ENCODE peak calls at places on chromosome 2, in five cellular contexts. G, E, N, S and X are unnamed samples.

GRCh38 chr2:183359867-183360266 is 235.6 kb downstream of the NUP35 start:
- DNase-seq in G (peak; percentile 8), E (no peak), N (no peak), S (no peak), X (peak; percentile 48)

GRCh38 chr2:137287934-137288639 is 522.7 kb downstream of the THSD7B start:
- DNase-seq in G (no peak), E (no peak), N (no peak), S (no peak), X (no peak)

GRCh38 chr2:190607014-190607597 is 41.8 kb upstream of the NAB1 start:
- DNase-seq in G (peak; percentile 60), E (no peak), N (peak; percentile 61), S (peak; percentile 15), X (no peak)

GRCh38 chr2:74206180-74206688 is 7.8 kb downstream of the MTHFD2 start:
- DNase-seq in G (no peak), E (no peak), N (no peak), S (peak; percentile 33), X (peak; percentile 76)

GRCh38 chr2:157393350-157393749 is 50.5 kb downstream of the CYTIP start:
- DNase-seq in G (no peak), E (no peak), N (no peak), S (no peak), X (no peak)

GRCh38 chr2:20660506-20660905 is 6.4 kb upstream of the GDF7 start:
- DNase-seq in G (no peak), E (no peak), N (no peak), S (no peak), X (no peak)

GRCh38 chr2:150542692-150543091 is 55.2 kb upstream of the RND3 start:
- DNase-seq in G (no peak), E (no peak), N (no peak), S (no peak), X (no peak)

GRCh38 chr2:18966131-18966530 is 376.8 kb upstream of the NT5C1B start:
- DNase-seq in G (no peak), E (no peak), N (no peak), S (no peak), X (no peak)

GRCh38 chr2:132991464-132992045 is 321.6 kb upstream of the LYPD1 start:
- DNase-seq in G (no peak), E (no peak), N (no peak), S (no peak), X (no peak)

GRCh38 chr2:72104821-72105588 is 42.7 kb downstream of the CYP26B1 start:
- DNase-seq in G (no peak), E (peak; percentile 15), N (no peak), S (no peak), X (no peak)

GRCh38 chr2:205692095-205692494 is 9.8 kb downstream of the NRP2 start:
- DNase-seq in G (no peak), E (no peak), N (no peak), S (no peak), X (no peak)

GRCh38 chr2:50582164-50582563 is 449.8 kb downstream of the NRXN1 start:
- DNase-seq in G (no peak), E (no peak), N (no peak), S (no peak), X (no peak)

GRCh38 chr2:213246665-213247281 is 37.5 kb upstream of the SPAG16 start:
- DNase-seq in G (peak; percentile 47), E (peak; percentile 48), N (peak; percentile 58), S (peak; percentile 11), X (peak; percentile 54)

GRCh38 chr2:168192839-168193616 is 54.4 kb downstream of the STK39 start:
- DNase-seq in G (no peak), E (no peak), N (no peak), S (no peak), X (peak; percentile 34)

GRCh38 chr2:182920631-182921056 is 54.2 kb upstream of the FRZB start:
- DNase-seq in G (no peak), E (no peak), N (no peak), S (no peak), X (no peak)

GRCh38 chr2:165044505-165045303 is 89.4 kb upstream of the SLC38A11 start:
- DNase-seq in G (no peak), E (no peak), N (no peak), S (no peak), X (no peak)

GRCh38 chr2:205852457-205852856 is 170.2 kb downstream of the NRP2 start:
- DNase-seq in G (no peak), E (no peak), N (no peak), S (no peak), X (no peak)

GRCh38 chr2:127107622-127107999 is 657 bp upstream of the BIN1 start:
- DNase-seq in G (peak; percentile 33), E (no peak), N (peak; percentile 63), S (no peak), X (no peak)

GRCh38 chr2:99836670-99837069 is 305.7 kb downstream of the AFF3 start:
- DNase-seq in G (no peak), E (no peak), N (no peak), S (no peak), X (no peak)

GRCh38 chr2:24809316-24810007 is 16.2 kb downstream of the CENPO start:
- DNase-seq in G (no peak), E (peak; percentile 49), N (no peak), S (no peak), X (no peak)

GRCh38 chr2:241563981-241564595 is 5.5 kb downstream of the BOK start:
- DNase-seq in G (no peak), E (peak; percentile 44), N (no peak), S (peak; percentile 18), X (no peak)

GRCh38 chr2:186060744-186061143 is 322.1 kb downstream of the FSIP2 start:
- DNase-seq in G (no peak), E (no peak), N (no peak), S (no peak), X (no peak)

GRCh38 chr2:95346738-95347671 is 49.9 kb downstream of the KCNIP3 start:
- DNase-seq in G (no peak), E (no peak), N (no peak), S (peak; percentile 68), X (peak; percentile 8)

GRCh38 chr2:73113634-73113958 is 848 bp upstream of the RAB11FIP5 start:
- DNase-seq in G (no peak), E (no peak), N (peak; percentile 64), S (no peak), X (no peak)

GRCh38 chr2:73111300-73112025 is 1.3 kb downstream of the RAB11FIP5 start:
- DNase-seq in G (peak; percentile 26), E (peak; percentile 35), N (peak; percentile 61), S (peak; percentile 45), X (peak; percentile 77)

GRCh38 chr2:73112913-73113633 is at the start of gene RAB11FIP5:
- DNase-seq in G (peak; percentile 23), E (peak; percentile 57), N (peak; percentile 81), S (peak; percentile 94), X (peak; percentile 70)

GRCh38 chr2:73110622-73111299 is 2.0 kb downstream of the RAB11FIP5 start:
- DNase-seq in G (no peak), E (no peak), N (no peak), S (no peak), X (peak; percentile 37)

GRCh38 chr2:73112026-73112912 is 479 bp downstream of the RAB11FIP5 start:
- DNase-seq in G (peak; percentile 12), E (peak; percentile 22), N (peak; percentile 61), S (peak; percentile 47), X (peak; percentile 71)
- TF ChIP-seq POLR2A in G (no peak), E (no peak), N (no peak), S (no peak), X (no peak)

DNA sequence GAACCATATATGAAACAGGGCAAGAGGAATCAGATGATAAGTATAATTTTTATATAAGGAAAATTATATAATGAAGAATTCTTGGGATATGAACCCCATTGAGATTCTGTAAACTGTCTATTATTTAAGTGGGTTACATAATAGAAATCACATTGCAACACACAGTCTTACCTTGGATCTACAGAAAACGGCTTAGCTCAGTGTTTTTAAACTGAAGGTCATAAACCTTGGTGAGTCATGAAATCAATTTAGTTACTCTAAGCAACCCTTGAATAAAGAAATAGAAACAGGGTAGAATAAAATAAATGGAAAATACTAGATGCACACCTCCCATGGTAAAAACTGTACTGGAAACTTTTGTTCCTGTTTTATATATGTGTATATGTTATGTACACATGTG is 50.6 kb downstream of the METTL8 start:
- DNase-seq in G (no peak), E (no peak), N (no peak), S (no peak), X (no peak)
- H3K4me2 ChIP-seq in G (no peak overlapping the region), E (no peak overlapping the region), N (no peak overlapping the region), S (no peak overlapping the region), X (no peak overlapping the region)

GRCh38 chr2:222809582-222809981 is 51.3 kb upstream of the ACSL3 start:
- DNase-seq in G (no peak), E (no peak), N (no peak), S (no peak), X (no peak)

GRCh38 chr2:222807431-222807830 is 53.4 kb upstream of the ACSL3 start:
- DNase-seq in G (no peak), E (no peak), N (no peak), S (no peak), X (no peak)

GRCh38 chr2:222806606-222807036 is 54.2 kb upstream of the ACSL3 start:
- DNase-seq in G (no peak), E (peak; percentile 24), N (no peak), S (no peak), X (no peak)

GRCh38 chr2:222802502-222803196 is 58.2 kb upstream of the ACSL3 start:
- DNase-seq in G (no peak), E (no peak), N (no peak), S (no peak), X (no peak)

DNA sequence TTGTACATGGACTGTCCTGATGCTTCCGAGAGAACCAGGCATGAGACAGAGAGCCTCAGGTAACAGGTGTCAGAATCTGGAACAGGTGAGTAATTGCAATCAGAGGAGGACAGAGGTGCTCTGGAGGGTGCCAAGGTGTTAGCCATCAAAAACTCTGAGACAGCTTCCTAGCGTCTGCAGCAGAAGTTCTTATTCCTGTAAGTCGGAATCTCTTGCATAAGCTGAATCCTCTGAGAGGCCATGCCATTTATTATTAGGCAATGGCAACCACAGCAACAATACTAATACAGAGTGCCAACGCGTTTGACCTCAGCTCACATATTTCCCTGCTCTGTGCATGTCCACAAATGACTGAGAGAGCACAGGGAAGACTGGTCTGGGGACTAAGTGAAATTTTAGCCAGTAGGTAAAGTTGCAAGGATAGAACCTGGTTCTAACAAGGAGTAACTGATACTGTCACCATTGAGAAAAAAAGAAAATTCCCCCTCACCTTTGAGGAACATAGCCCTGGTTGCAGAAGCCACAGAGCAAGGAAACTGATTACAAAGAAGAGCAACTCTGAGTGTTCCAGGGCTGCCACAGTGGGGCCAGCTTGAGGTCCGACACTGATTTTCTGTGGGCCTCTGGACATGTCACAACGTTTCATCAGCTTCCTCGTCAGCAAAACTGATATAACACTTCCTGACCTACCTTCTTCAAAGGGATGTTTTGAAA is 55.1 kb upstream of the ACSL3 start:
- DNase-seq in G (no peak), E (peak; percentile 74), N (no peak), S (no peak), X (no peak)
- TF ChIP-seq POLR2A in G (no peak), E (no peak), N (no peak), S (no peak), X (no peak)

DNA sequence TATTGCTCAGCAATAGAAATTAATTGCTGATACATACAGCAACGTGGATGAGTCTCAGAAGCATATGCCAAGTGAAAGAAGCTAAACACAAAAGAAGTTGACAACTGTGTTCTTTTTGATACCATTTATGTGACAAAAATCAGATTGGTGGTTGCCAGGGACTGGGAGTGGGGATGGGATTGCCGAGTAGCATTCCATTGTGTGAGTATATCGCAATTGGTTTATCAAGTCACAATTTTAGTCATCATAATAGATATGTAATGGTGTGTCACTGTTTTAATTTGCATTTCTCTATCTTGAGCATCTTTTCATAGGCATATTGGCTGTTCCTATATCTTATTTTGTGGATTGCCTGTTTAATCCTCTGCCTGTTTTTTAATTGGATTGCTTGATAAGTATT is 20.9 kb downstream of the STRADB start:
- DNase-seq in G (no peak), E (no peak), N (no peak), S (no peak), X (no peak)
- H3K4me2 ChIP-seq in G (no peak overlapping the region), E (no peak overlapping the region), N (no peak overlapping the region), S (no peak overlapping the region), X (no peak overlapping the region)

GRCh38 chr2:178480227-178481181 is at the start of gene PLEKHA3:
- DNase-seq in G (peak; percentile 94), E (peak; percentile 95), N (peak; percentile 96), S (peak; percentile 92), X (peak; percentile 97)
- TF ChIP-seq POLR2A in G (no peak), E (peak; percentile 69), N (peak; percentile 37), S (peak; percentile 81), X (peak; percentile 65)